ENCODE peak calls at places on chromosomes 12 and 14, in eight cellular contexts. C, G, P, W, O, V, A and L are unnamed samples.
A peak's percentile ranks its signal among the peaks of the same experiment; 100 is the strongest.

GRCh38 chr14:100611811-100612480 is 24.7 kb upstream of the BEGAIN start:
- DNase-seq in V (no peak), G (no peak), W (no peak), A (no peak), O (no peak), C (no peak), P (no peak), L (no peak)

GRCh38 chr12:20421338-20421890 is 53.1 kb downstream of the PDE3A start:
- DNase-seq in P (peak; percentile 71), C (peak; percentile 57), G (no peak), A (no peak), O (no peak), W (no peak), V (no peak), L (peak; percentile 7)

GRCh38 chr14:54715811-54716210 is 148.9 kb downstream of the SAMD4A start:
- DNase-seq in P (no peak), O (no peak), V (no peak), A (no peak), C (no peak), G (no peak), W (no peak), L (no peak)

GRCh38 chr14:101506921-101507300 is 54.4 kb upstream of the DIO3 start:
- DNase-seq in W (no peak), V (peak; percentile 17), O (no peak), C (peak; percentile 70), P (no peak), A (no peak), G (no peak), L (no peak)

GRCh38 chr14:89669209-89669608 is 252.2 kb upstream of the FOXN3 start:
- DNase-seq in P (no peak), A (no peak), O (peak; percentile 51), G (no peak), C (no peak), W (no peak), V (no peak), L (peak; percentile 64)

GRCh38 chr12:104457746-104458644 is 1.2 kb downstream of the CHST11 start:
- DNase-seq in V (peak; percentile 41), W (peak; percentile 41), O (peak; percentile 88), C (peak; percentile 60), P (no peak), A (no peak), G (peak; percentile 25), L (peak; percentile 69)

GRCh38 chr12:6807170-6807569 is 14.5 kb upstream of the GPR162 start:
- DNase-seq in W (no peak), A (no peak), O (no peak), V (no peak), G (no peak), C (no peak), P (no peak), L (no peak)

GRCh38 chr14:24150061-24150460 is 2.8 kb downstream of the RNF31 start:
- DNase-seq in A (no peak), O (no peak), C (no peak), G (no peak), V (no peak), P (no peak), W (no peak), L (no peak)

GRCh38 chr12:133057446-133057845 is 20.1 kb downstream of the ZNF84 start:
- DNase-seq in C (no peak), A (no peak), V (no peak), O (no peak), W (no peak), G (no peak), P (peak; percentile 19), L (no peak)

GRCh38 chr12:133063556-133063955 is 17.2 kb upstream of the ZNF140 start:
- DNase-seq in C (no peak), A (no peak), W (no peak), P (no peak), G (no peak), V (no peak), O (no peak), L (no peak)

GRCh38 chr12:133061954-133062353 is 18.8 kb upstream of the ZNF140 start:
- DNase-seq in A (no peak), V (no peak), C (no peak), W (no peak), G (no peak), P (no peak), O (no peak), L (no peak)

DNA sequence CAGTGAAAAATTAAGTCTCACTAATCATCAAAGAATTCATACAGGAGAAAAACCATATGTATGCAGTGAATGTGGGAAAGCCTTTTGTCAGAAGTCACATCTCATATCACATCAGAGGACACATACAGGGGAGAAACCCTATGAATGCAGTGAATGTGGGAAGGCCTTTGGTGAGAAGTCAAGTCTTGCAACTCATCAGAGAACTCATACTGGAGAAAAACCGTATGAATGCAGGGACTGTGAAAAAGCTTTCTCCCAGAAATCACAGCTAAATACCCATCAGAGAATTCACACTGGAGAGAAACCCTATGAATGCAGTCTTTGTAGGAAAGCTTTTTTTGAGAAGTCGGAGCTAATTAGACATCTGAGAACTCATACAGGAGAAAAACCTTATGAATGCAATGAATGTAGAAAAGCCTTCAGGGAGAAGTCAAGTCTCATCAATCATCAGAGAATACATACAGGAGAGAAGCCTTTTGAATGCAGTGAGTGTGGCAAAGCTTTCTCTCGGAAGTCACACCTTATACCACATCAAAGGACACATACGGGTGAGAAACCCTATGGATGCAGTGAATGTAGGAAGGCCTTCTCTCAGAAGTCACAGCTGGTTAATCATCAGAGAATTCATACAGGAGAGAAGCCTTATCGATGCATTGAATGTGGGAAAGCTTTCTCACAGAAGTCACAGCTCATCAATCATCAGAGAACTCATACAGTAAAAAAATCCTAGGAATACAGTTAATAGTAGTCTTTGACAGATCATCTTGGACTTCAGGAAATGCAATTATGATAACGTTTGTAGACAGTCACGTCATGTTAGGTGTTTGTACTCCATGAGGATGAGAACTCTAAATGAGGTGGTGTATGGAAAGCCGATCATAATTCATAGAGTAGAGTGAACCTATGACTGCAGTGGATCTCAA is 21.2 kb downstream of the ZNF84 start:
- DNase-seq in W (no peak), C (no peak), A (no peak), G (peak; percentile 6), V (no peak), P (peak; percentile 12), O (no peak), L (peak; percentile 6)
- H3K4me3 ChIP-seq in W (no peak overlapping the region), C (no peak overlapping the region), A (no peak overlapping the region), G (no peak overlapping the region), V (no peak overlapping the region), P (no peak overlapping the region), O (no peak overlapping the region), L (no peak overlapping the region)

DNA sequence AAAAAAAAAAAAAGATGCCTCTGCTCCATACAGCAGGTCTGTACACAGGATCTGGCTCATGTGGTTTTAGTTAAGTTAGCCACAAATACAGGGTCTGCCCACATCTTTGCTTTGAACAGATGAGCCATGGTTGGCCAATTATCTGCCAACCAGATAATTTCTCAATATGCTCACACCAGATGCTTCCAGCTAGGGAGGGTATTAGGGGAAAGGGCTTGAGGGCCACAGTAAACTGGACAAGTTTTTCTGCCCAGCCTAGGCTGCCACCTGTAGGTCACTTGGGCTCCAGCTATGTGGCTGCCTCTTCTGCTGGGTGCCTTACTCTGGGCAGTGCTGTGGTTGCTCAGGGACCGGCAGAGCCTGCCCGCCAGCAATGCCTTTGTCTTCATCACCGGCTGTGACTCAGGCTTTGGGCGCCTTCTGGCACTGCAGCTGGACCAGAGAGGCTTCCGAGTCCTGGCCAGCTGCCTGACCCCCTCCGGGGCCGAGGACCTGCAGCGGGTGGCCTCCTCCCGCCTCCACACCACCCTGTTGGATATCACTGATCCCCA is 776 bp downstream of the RDH5 start:
- DNase-seq in G (peak; percentile 83), C (peak; percentile 96), O (peak; percentile 86), V (peak; percentile 85), W (peak; percentile 99), P (peak; percentile 77), A (peak; percentile 91), L (no peak)
- TF ChIP-seq CTCF in G (peak; percentile 74), C (peak; percentile 78), O (peak; percentile 59), V (peak; percentile 45), W (peak; percentile 38), P (peak; percentile 59), A (peak; percentile 50), L (peak; percentile 11)

GRCh38 chr12:92138144-92138543 is 7.5 kb downstream of the BTG1 start:
- DNase-seq in P (no peak), A (no peak), V (no peak), G (peak; percentile 24), O (no peak), C (no peak), W (peak; percentile 41), L (no peak)

GRCh38 chr12:92140919-92141536 is 4.6 kb downstream of the BTG1 start:
- DNase-seq in W (peak; percentile 43), O (no peak), P (no peak), A (no peak), G (no peak), C (no peak), V (no peak), L (no peak)

GRCh38 chr12:92141585-92142244 is 3.9 kb downstream of the BTG1 start:
- DNase-seq in G (peak; percentile 90), V (no peak), A (no peak), C (no peak), P (no peak), O (no peak), W (peak; percentile 40), L (peak; percentile 63)

GRCh38 chr12:92138626-92139025 is 7.0 kb downstream of the BTG1 start:
- DNase-seq in A (no peak), G (no peak), W (no peak), C (no peak), P (no peak), O (no peak), V (no peak), L (no peak)

GRCh38 chr12:92139634-92140555 is 5.8 kb downstream of the BTG1 start:
- DNase-seq in O (no peak), P (no peak), W (peak; percentile 69), C (no peak), V (no peak), G (peak; percentile 48), A (no peak), L (peak; percentile 63)
- H3K4me3 ChIP-seq in O (peak overlapping the region; percentile 44), P (peak overlapping the region; percentile 96), W (peak overlapping the region; percentile 86), C (peak overlapping the region; percentile 86), V (peak overlapping the region; percentile 74), G (peak overlapping the region; percentile 53), A (peak overlapping the region; percentile 99), L (peak overlapping the region; percentile 97)

GRCh38 chr14:88519907-88520306 is 34.9 kb downstream of the PTPN21 start:
- DNase-seq in C (no peak), G (no peak), P (no peak), W (no peak), O (no peak), V (no peak), A (no peak), L (no peak)

GRCh38 chr14:88516742-88517418 is 37.9 kb downstream of the PTPN21 start:
- DNase-seq in P (no peak), W (no peak), C (no peak), G (no peak), A (no peak), O (no peak), V (no peak), L (no peak)

GRCh38 chr14:88521818-88522217 is 33.0 kb downstream of the PTPN21 start:
- DNase-seq in O (no peak), W (no peak), P (peak; percentile 37), C (no peak), A (peak; percentile 32), G (no peak), V (no peak), L (no peak)

GRCh38 chr14:88515499-88516221 is 39.1 kb downstream of the PTPN21 start:
- DNase-seq in P (no peak), V (no peak), C (no peak), O (no peak), G (no peak), A (no peak), W (no peak), L (no peak)

DNA sequence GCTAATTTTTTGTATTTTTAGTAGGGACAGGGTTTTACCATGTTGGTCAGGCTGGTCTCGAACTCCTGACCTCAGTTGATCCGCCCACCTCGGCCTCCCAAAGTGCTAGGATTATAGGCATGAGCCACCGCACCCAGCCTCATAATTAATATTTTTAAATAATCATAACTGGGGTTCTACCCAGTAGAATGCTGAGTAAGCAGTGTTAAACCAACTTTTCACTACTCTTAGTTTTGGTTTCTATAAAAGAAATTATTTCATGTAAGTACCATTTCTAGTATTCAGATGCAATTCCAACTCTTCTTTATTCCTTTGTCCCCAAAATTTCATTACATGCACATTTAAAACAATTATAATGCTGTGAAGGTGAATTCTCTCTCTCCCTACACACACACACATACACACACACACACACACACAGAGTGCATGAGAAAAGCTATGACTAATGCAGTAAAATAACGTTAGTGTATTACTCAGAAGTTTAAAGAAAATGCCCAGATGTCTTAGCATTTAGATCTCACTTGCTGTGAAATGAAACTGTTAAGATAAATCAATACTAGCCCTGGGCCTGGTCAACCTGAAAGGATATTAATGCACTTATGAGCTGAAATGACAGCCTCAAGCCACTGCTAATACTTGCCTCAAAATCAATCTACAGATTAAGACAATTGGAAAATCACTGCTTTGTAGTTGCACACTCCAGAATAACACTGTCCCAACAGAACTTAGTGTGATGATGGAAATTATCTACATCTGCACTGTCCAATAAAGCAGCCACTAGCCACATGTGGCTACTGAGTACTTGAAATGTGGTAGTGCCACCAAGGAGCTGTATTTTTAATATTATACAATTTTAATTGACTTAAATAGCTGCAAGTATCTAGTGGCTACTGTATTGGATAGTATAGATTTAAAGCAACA is 36.0 kb downstream of the PTPN21 start:
- DNase-seq in W (peak; percentile 69), V (no peak), O (no peak), P (peak; percentile 75), C (no peak), A (peak; percentile 40), G (peak; percentile 6), L (no peak)
- TF ChIP-seq CTCF in W (no peak), V (no peak), O (no peak), P (no peak), C (no peak), A (no peak), G (no peak), L (no peak)